ENCODE peak calls at places on chromosome 11, in seven cellular contexts. C is neural crest cell, V is HEK293T, P is psoas muscle, D is upper lobe of right lung, B is HS-5, U is MV-4-11. G is an unnamed sample.

GRCh38 chr11:103529217-103529684 is 420.0 kb downstream of the DYNC2H1 start:
- DNase-seq in C (no peak), V (no peak), P (no peak), D (no peak), B (peak; percentile 95), U (no peak), G (peak; percentile 34)

GRCh38 chr11:117462848-117463247 is 135.2 kb downstream of the CEP164 start:
- DNase-seq in C (no peak), V (no peak), P (no peak), D (no peak), B (no peak), U (no peak), G (peak; percentile 64)

GRCh38 chr11:117300301-117300700 is 9.2 kb downstream of the BACE1-AS start:
- DNase-seq in C (peak; percentile 43), V (no peak), P (peak; percentile 21), D (peak; percentile 71), B (no peak), U (no peak), G (peak; percentile 53)

GRCh38 chr11:82942376-82942775 is 40.8 kb downstream of the DDIAS start:
- DNase-seq in C (no peak), V (no peak), P (no peak), D (no peak), B (no peak), U (no peak), G (no peak)

GRCh38 chr11:67264886-67265632 is 1.2 kb upstream of the GRK2 start:
- DNase-seq in C (no peak), V (no peak), P (no peak), D (peak; percentile 49), B (no peak), U (no peak), G (peak; percentile 86)

GRCh38 chr11:3955299-3955665 is 99.8 kb downstream of the STIM1 start:
- DNase-seq in C (no peak), V (no peak), P (no peak), D (no peak), B (no peak), U (no peak), G (no peak)

GRCh38 chr11:104402812-104403521 is 239.0 kb upstream of the PDGFD start:
- DNase-seq in C (no peak), V (no peak), P (no peak), D (no peak), B (no peak), U (peak; percentile 87), G (no peak)

GRCh38 chr11:32420937-32421532 is 14.3 kb downstream of the WT1 start:
- DNase-seq in C (no peak), V (no peak), P (no peak), D (no peak), B (no peak), U (peak; percentile 89), G (no peak)

GRCh38 chr11:32758291-32758690 is 36.2 kb downstream of the CCDC73 start:
- DNase-seq in C (no peak), V (no peak), P (no peak), D (no peak), B (no peak), U (no peak), G (no peak)

GRCh38 chr11:44928144-44928543 is 22.5 kb downstream of the TP53I11 start:
- DNase-seq in C (no peak), V (no peak), P (no peak), D (no peak), B (no peak), U (no peak), G (no peak)

GRCh38 chr11:45170484-45170883 is 24.0 kb downstream of the PRDM11 start:
- DNase-seq in C (no peak), V (no peak), P (no peak), D (peak; percentile 66), B (no peak), U (no peak), G (peak; percentile 26)

GRCh38 chr11:132072044-132072879 is 701.8 kb downstream of the NTM start:
- DNase-seq in C (no peak), V (no peak), P (no peak), D (no peak), B (peak; percentile 97), U (peak; percentile 74), G (peak; percentile 91)

GRCh38 chr11:27722117-27722844 is 22.0 kb upstream of the BDNF start:
- DNase-seq in C (peak; percentile 18), V (no peak), P (no peak), D (no peak), B (no peak), U (peak; percentile 29), G (peak; percentile 89)

GRCh38 chr11:32090774-32091370 is at the start of gene RCN1:
- DNase-seq in C (peak; percentile 82), V (peak; percentile 71), P (peak; percentile 72), D (peak; percentile 85), B (no peak), U (no peak), G (peak; percentile 95)

GRCh38 chr11:20599424-20600346 is at the start of gene SLC6A5:
- DNase-seq in C (peak; percentile 75), V (peak; percentile 70), P (peak; percentile 35), D (peak; percentile 69), B (no peak), U (peak; percentile 53), G (peak; percentile 90)

GRCh38 chr11:131178020-131178419 is 192.4 kb upstream of the NTM start:
- DNase-seq in C (no peak), V (no peak), P (no peak), D (no peak), B (no peak), U (no peak), G (no peak)

GRCh38 chr11:93143186-93143585 is 54.6 kb downstream of the SLC36A4 start:
- DNase-seq in C (no peak), V (no peak), P (no peak), D (no peak), B (no peak), U (no peak), G (no peak)

GRCh38 chr11:68302256-68303054 is 9.9 kb upstream of the LRP5 start:
- DNase-seq in C (no peak), V (no peak), P (no peak), D (no peak), B (no peak), U (peak; percentile 35), G (peak; percentile 45)

GRCh38 chr11:846496-847098 is 3.9 kb downstream of the TSPAN4 start:
- DNase-seq in C (no peak), V (no peak), P (no peak), D (no peak), B (no peak), U (no peak), G (peak; percentile 97)

GRCh38 chr11:118622376-118623290 is 15.2 kb downstream of the PHLDB1 start:
- DNase-seq in C (no peak), V (no peak), P (peak; percentile 72), D (peak; percentile 76), B (no peak), U (no peak), G (peak; percentile 96)

GRCh38 chr11:14713518-14714244 is 70.1 kb downstream of the PDE3B start:
- DNase-seq in C (no peak), V (no peak), P (no peak), D (no peak), B (no peak), U (peak; percentile 60), G (no peak)

GRCh38 chr11:133889893-133890292 is 44.6 kb upstream of the SPATA19 start:
- DNase-seq in C (no peak), V (no peak), P (no peak), D (no peak), B (no peak), U (no peak), G (no peak)

G was measured in osteoblast.